ENCODE peak calls at places on chromosome 4, in seven cellular contexts. One of them, this sample, is unnamed.

GRCh38 chr4:123463869-123464268 is 67.3 kb downstream of the SPRY1 start:
- DNase-seq in T-helper 1 cell: no peak
- DNase-seq in SK-N-SH: no peak
- DNase-seq in mucosa of gallbladder: no peak
- DNase-seq in stimulated activated CD8-positive, alpha-beta memory T cell treated with anti-CD3 and anti-CD28 coated beads, Interleukin-7, amount 100 ng/mL, for 24 hours: no peak
- DNase-seq in EH: no peak
- DNase-seq in SJSA1: no peak
- DNase-seq in this sample: no peak

GRCh38 chr4:181684310-181684709 is 558.9 kb upstream of the TENM3 start:
- DNase-seq in T-helper 1 cell: no peak
- DNase-seq in SK-N-SH: no peak
- DNase-seq in mucosa of gallbladder: no peak
- DNase-seq in stimulated activated CD8-positive, alpha-beta memory T cell treated with anti-CD3 and anti-CD28 coated beads, Interleukin-7, amount 100 ng/mL, for 24 hours: no peak
- DNase-seq in EH: peak
- DNase-seq in SJSA1: peak
- DNase-seq in this sample: no peak

GRCh38 chr4:24853142-24853541 is 57.8 kb downstream of the SOD3 start:
- DNase-seq in T-helper 1 cell: no peak
- DNase-seq in SK-N-SH: no peak
- DNase-seq in mucosa of gallbladder: no peak
- DNase-seq in stimulated activated CD8-positive, alpha-beta memory T cell treated with anti-CD3 and anti-CD28 coated beads, Interleukin-7, amount 100 ng/mL, for 24 hours: no peak
- DNase-seq in EH: no peak
- DNase-seq in SJSA1: peak
- DNase-seq in this sample: no peak

GRCh38 chr4:77052352-77052751 is 23.4 kb downstream of the CCNI start:
- DNase-seq in T-helper 1 cell: peak
- DNase-seq in SK-N-SH: no peak
- DNase-seq in mucosa of gallbladder: no peak
- DNase-seq in stimulated activated CD8-positive, alpha-beta memory T cell treated with anti-CD3 and anti-CD28 coated beads, Interleukin-7, amount 100 ng/mL, for 24 hours: peak
- DNase-seq in EH: peak
- DNase-seq in SJSA1: no peak
- DNase-seq in this sample: peak

GRCh38 chr4:56049428-56050212 is 100.9 kb downstream of the CEP135 start:
- DNase-seq in T-helper 1 cell: peak
- DNase-seq in SK-N-SH: peak
- DNase-seq in mucosa of gallbladder: peak
- DNase-seq in stimulated activated CD8-positive, alpha-beta memory T cell treated with anti-CD3 and anti-CD28 coated beads, Interleukin-7, amount 100 ng/mL, for 24 hours: no peak
- DNase-seq in EH: peak
- DNase-seq in SJSA1: peak
- DNase-seq in this sample: no peak

GRCh38 chr4:122855491-122855890 is 28.9 kb downstream of the FGF2 start:
- DNase-seq in T-helper 1 cell: no peak
- DNase-seq in SK-N-SH: no peak
- DNase-seq in mucosa of gallbladder: no peak
- DNase-seq in stimulated activated CD8-positive, alpha-beta memory T cell treated with anti-CD3 and anti-CD28 coated beads, Interleukin-7, amount 100 ng/mL, for 24 hours: no peak
- DNase-seq in EH: no peak
- DNase-seq in SJSA1: no peak
- DNase-seq in this sample: no peak

GRCh38 chr4:41098649-41099048 is 115.7 kb downstream of the APBB2 start:
- DNase-seq in T-helper 1 cell: no peak
- DNase-seq in SK-N-SH: no peak
- DNase-seq in mucosa of gallbladder: no peak
- DNase-seq in stimulated activated CD8-positive, alpha-beta memory T cell treated with anti-CD3 and anti-CD28 coated beads, Interleukin-7, amount 100 ng/mL, for 24 hours: no peak
- DNase-seq in EH: no peak
- DNase-seq in SJSA1: no peak
- DNase-seq in this sample: no peak

GRCh38 chr4:26289421-26289820 is 31.4 kb upstream of the RBPJ start:
- DNase-seq in T-helper 1 cell: no peak
- DNase-seq in SK-N-SH: no peak
- DNase-seq in mucosa of gallbladder: no peak
- DNase-seq in stimulated activated CD8-positive, alpha-beta memory T cell treated with anti-CD3 and anti-CD28 coated beads, Interleukin-7, amount 100 ng/mL, for 24 hours: no peak
- DNase-seq in EH: no peak
- DNase-seq in SJSA1: no peak
- DNase-seq in this sample: no peak

GRCh38 chr4:20565075-20565721 is 135.1 kb upstream of the PACRGL start:
- DNase-seq in T-helper 1 cell: no peak
- DNase-seq in SK-N-SH: no peak
- DNase-seq in mucosa of gallbladder: no peak
- DNase-seq in stimulated activated CD8-positive, alpha-beta memory T cell treated with anti-CD3 and anti-CD28 coated beads, Interleukin-7, amount 100 ng/mL, for 24 hours: no peak
- DNase-seq in EH: peak
- DNase-seq in SJSA1: no peak
- DNase-seq in this sample: no peak

GRCh38 chr4:3683077-3683743 is 83.0 kb upstream of the ADRA2C start:
- DNase-seq in T-helper 1 cell: no peak
- DNase-seq in SK-N-SH: no peak
- DNase-seq in mucosa of gallbladder: no peak
- DNase-seq in stimulated activated CD8-positive, alpha-beta memory T cell treated with anti-CD3 and anti-CD28 coated beads, Interleukin-7, amount 100 ng/mL, for 24 hours: no peak
- DNase-seq in EH: no peak
- DNase-seq in SJSA1: no peak
- DNase-seq in this sample: no peak

GRCh38 chr4:45455217-45455616 is 668.6 kb downstream of the GABRG1 start:
- DNase-seq in T-helper 1 cell: no peak
- DNase-seq in SK-N-SH: no peak
- DNase-seq in mucosa of gallbladder: no peak
- DNase-seq in stimulated activated CD8-positive, alpha-beta memory T cell treated with anti-CD3 and anti-CD28 coated beads, Interleukin-7, amount 100 ng/mL, for 24 hours: no peak
- DNase-seq in EH: no peak
- DNase-seq in SJSA1: no peak
- DNase-seq in this sample: no peak

GRCh38 chr4:185093573-185093972 is 49.5 kb upstream of the SLC25A4 start:
- DNase-seq in T-helper 1 cell: no peak
- DNase-seq in SK-N-SH: no peak
- DNase-seq in mucosa of gallbladder: no peak
- DNase-seq in stimulated activated CD8-positive, alpha-beta memory T cell treated with anti-CD3 and anti-CD28 coated beads, Interleukin-7, amount 100 ng/mL, for 24 hours: no peak
- DNase-seq in EH: no peak
- DNase-seq in SJSA1: no peak
- DNase-seq in this sample: no peak

GRCh38 chr4:84433603-84434232 is 65.4 kb downstream of the NKX6-1 start:
- DNase-seq in T-helper 1 cell: no peak
- DNase-seq in SK-N-SH: no peak
- DNase-seq in mucosa of gallbladder: no peak
- DNase-seq in stimulated activated CD8-positive, alpha-beta memory T cell treated with anti-CD3 and anti-CD28 coated beads, Interleukin-7, amount 100 ng/mL, for 24 hours: no peak
- DNase-seq in EH: no peak
- DNase-seq in SJSA1: no peak
- DNase-seq in this sample: no peak

GRCh38 chr4:69716654-69717053 is 43.8 kb downstream of the SULT1B1 start:
- DNase-seq in T-helper 1 cell: no peak
- DNase-seq in SK-N-SH: no peak
- DNase-seq in mucosa of gallbladder: no peak
- DNase-seq in stimulated activated CD8-positive, alpha-beta memory T cell treated with anti-CD3 and anti-CD28 coated beads, Interleukin-7, amount 100 ng/mL, for 24 hours: no peak
- DNase-seq in EH: no peak
- DNase-seq in SJSA1: no peak
- DNase-seq in this sample: no peak

This sample was measured in lung.